ENCODE peak calls at places on chromosomes 11 and 22, in four cellular contexts. R is IMR-90, F is K562, K is HepG2. I is an unnamed sample.

GRCh38 chr11:69752890-69753289 is 22.3 kb downstream of the FGF4 start:
- DNase-seq in K (no peak), R (no peak), F (no peak), I (no peak)

GRCh38 chr11:130560000-130560852 is 111.8 kb downstream of the ADAMTS15 start:
- DNase-seq in K (no peak), F (no peak), R (no peak), I (no peak)

GRCh38 chr22:25841775-25842174 is 99.8 kb downstream of the MYO18B start:
- DNase-seq in R (no peak), K (no peak), F (no peak), I (no peak)

GRCh38 chr11:13769188-13769587 is 100.7 kb downstream of the FAR1 start:
- DNase-seq in R (no peak), K (peak), F (no peak), I (no peak)

GRCh38 chr22:38196791-38197429 is 4.9 kb upstream of the MAFF start:
- DNase-seq in F (peak), R (no peak), K (no peak), I (no peak)

GRCh38 chr11:11022126-11022730 is 164.4 kb upstream of the ZBED5 start:
- DNase-seq in F (peak), K (no peak), R (peak), I (no peak)

GRCh38 chr11:4544891-4545290 is at the start of gene OR52M1:
- DNase-seq in K (no peak), R (no peak), F (no peak), I (no peak)

GRCh38 chr11:11584446-11584810 is 37.4 kb downstream of the GALNT18 start:
- DNase-seq in R (peak), F (no peak), K (no peak), I (no peak)

GRCh38 chr11:32870676-32871075 is 21.9 kb upstream of the QSER1 start:
- DNase-seq in R (no peak), K (no peak), F (peak), I (no peak)

GRCh38 chr11:76172583-76172982 is 33.7 kb downstream of the WNT11 start:
- DNase-seq in K (no peak), R (no peak), F (no peak), I (no peak)

GRCh38 chr11:117818036-117818858 is 6.3 kb downstream of the FXYD2 start:
- DNase-seq in F (no peak), K (no peak), R (peak), I (no peak)

GRCh38 chr11:3341298-3341697 is 37.6 kb downstream of the ZNF195 start:
- DNase-seq in R (no peak), K (peak), F (peak), I (no peak)

GRCh38 chr11:84901986-84902385 is 725.2 kb downstream of the DLG2 start:
- DNase-seq in R (peak), K (no peak), F (no peak), I (no peak)

GRCh38 chr11:128580612-128581011 is 6.7 kb downstream of the ETS1 start:
- DNase-seq in K (no peak), R (no peak), F (no peak), I (no peak)

GRCh38 chr22:43262990-43263644 is 76.2 kb upstream of the TTLL12 start:
- DNase-seq in K (peak), R (no peak), F (peak), I (peak)

GRCh38 chr11:20337526-20338154 is 25.9 kb upstream of the HTATIP2 start:
- DNase-seq in F (peak), K (peak), R (peak), I (no peak)

GRCh38 chr22:26429458-26430238 is 588 bp downstream of the ASPHD2 start:
- DNase-seq in F (no peak), R (no peak), K (no peak), I (no peak)

GRCh38 chr11:1757861-1758610 is 5.7 kb downstream of the CTSD start:
- DNase-seq in K (no peak), F (no peak), R (no peak), I (no peak)

GRCh38 chr11:1224109-1224485 is 1.2 kb downstream of the MUC5B start:
- DNase-seq in K (no peak), R (no peak), F (no peak), I (no peak)

GRCh38 chr11:67437082-67437821 is at the start of gene PTPRCAP:
- DNase-seq in F (peak), K (no peak), R (no peak), I (no peak)

GRCh38 chr11:134882141-134882540 is 470.1 kb upstream of the B3GAT1 start:
- DNase-seq in F (no peak), K (no peak), R (no peak), I (no peak)

GRCh38 chr11:68357568-68357967 is 45.2 kb downstream of the LRP5 start:
- DNase-seq in F (no peak), R (no peak), K (no peak), I (no peak)

GRCh38 chr11:44776840-44777536 is 50.2 kb downstream of the TSPAN18 start:
- DNase-seq in K (no peak), R (no peak), F (no peak), I (no peak)

GRCh38 chr11:47591764-47592163 is 2.4 kb downstream of the C1QTNF4 start:
- DNase-seq in K (no peak), F (no peak), R (no peak), I (no peak)

GRCh38 chr11:78338138-78338537 is 79.5 kb downstream of the GAB2 start:
- DNase-seq in R (no peak), K (no peak), F (peak), I (no peak)

GRCh38 chr11:125971618-125972017 is 25.8 kb downstream of the VSIG10L2 start:
- DNase-seq in F (no peak), R (no peak), K (no peak), I (no peak)

GRCh38 chr11:129593098-129593497 is 217.4 kb downstream of the BARX2 start:
- DNase-seq in F (no peak), R (no peak), K (no peak), I (no peak)

GRCh38 chr22:41028841-41029240 is 63.6 kb upstream of the EP300 start:
- DNase-seq in K (peak), R (peak), F (no peak), I (no peak)

GRCh38 chr22:19460036-19460435 is 12.5 kb upstream of the C22orf39 start:
- DNase-seq in F (no peak), K (no peak), R (no peak), I (no peak)

GRCh38 chr11:119964136-119965025 is 173.5 kb downstream of the TRIM29 start:
- DNase-seq in K (no peak), R (no peak), F (no peak), I (no peak)

GRCh38 chr22:27139935-27140493 is 482.6 kb downstream of the MIAT start:
- DNase-seq in K (no peak), F (no peak), R (peak), I (no peak)

GRCh38 chr11:71437399-71437798 is 10.8 kb downstream of the DHCR7 start:
- DNase-seq in K (no peak), F (no peak), R (no peak), I (no peak)

GRCh38 chr11:20459865-20460264 is 72.3 kb downstream of the PRMT3 start:
- DNase-seq in F (peak), R (no peak), K (no peak), I (no peak)

GRCh38 chr22:42664976-42665831 is 16.0 kb upstream of the CYB5R3 start:
- DNase-seq in K (no peak), R (no peak), F (no peak), I (peak)

GRCh38 chr22:24118689-24119384 is 62.5 kb upstream of the SUSD2 start:
- DNase-seq in K (no peak), F (no peak), R (no peak), I (no peak)

GRCh38 chr22:24115247-24116207 is 65.8 kb upstream of the SUSD2 start:
- DNase-seq in F (no peak), R (no peak), K (no peak), I (no peak)

GRCh38 chr22:24120029-24120428 is 61.3 kb upstream of the SUSD2 start:
- DNase-seq in F (no peak), R (no peak), K (no peak), I (no peak)

GRCh38 chr22:24119476-24119875 is 61.8 kb upstream of the SUSD2 start:
- DNase-seq in R (no peak), K (no peak), F (no peak), I (no peak)

DNA sequence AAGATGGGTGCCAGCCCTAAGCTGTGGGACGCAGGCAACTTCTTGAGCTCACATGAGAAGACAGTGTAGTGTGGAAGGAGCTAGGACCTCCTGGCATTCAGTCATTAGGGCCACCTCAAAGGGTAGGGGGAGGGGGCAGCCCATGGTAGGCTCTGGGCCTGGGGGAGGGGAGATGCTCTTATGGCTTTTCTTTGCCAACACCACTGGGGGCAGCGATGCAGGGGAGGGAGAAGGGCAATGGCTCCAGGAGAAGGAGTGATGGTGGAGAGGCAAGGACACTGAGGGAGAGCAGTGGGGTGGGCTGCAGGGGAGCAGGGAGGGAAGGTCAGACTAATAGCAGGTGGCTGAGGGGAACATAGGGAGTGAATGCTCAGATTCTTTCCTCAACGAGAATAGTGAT is 63.3 kb upstream of the SUSD2 start:
- DNase-seq in F (no peak), R (no peak), K (no peak), I (no peak)
- TF ChIP-seq MXI1 in F (no peak), R (no peak), K (no peak), I (no peak)

DNA sequence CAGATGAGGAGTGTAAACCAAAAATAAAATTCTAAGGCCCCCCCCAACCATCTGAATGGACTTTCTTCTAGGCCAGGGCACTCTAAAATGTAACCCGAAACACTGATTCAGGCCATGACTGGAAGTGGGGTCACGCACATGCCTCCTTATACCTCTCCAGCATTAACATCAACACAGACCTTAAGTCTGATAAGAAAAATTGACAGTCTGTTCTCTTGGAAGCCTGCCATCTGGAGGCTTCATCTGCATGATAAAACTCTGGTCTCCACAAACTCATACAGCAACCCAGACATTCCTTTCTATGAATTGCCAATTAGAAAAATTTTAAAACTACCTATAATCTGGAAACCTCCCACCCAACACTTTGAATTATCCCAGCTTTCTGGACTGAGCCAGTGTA is 3.9 kb upstream of the SERGEF start:
- DNase-seq in F (peak), K (no peak), R (no peak), I (no peak)
- TF ChIP-seq CEBPB in F (no peak), K (no peak), R (no peak), I (no peak)

GRCh38 chr22:47300698-47301405 is 538.4 kb downstream of the TBC1D22A start:
- DNase-seq in K (no peak), R (no peak), F (no peak), I (no peak)
- TF ChIP-seq MXI1 in K (no peak), R (no peak), F (no peak), I (no peak)

GRCh38 chr11:79371152-79371551 is 69.7 kb downstream of the TENM4 start:
- DNase-seq in R (no peak), F (no peak), K (no peak), I (no peak)

GRCh38 chr11:79377399-79377798 is 63.4 kb downstream of the TENM4 start:
- DNase-seq in F (no peak), R (no peak), K (no peak), I (no peak)

GRCh38 chr11:79374707-79375106 is 66.1 kb downstream of the TENM4 start:
- DNase-seq in R (no peak), K (no peak), F (no peak), I (no peak)

GRCh38 chr11:79371724-79372123 is 69.1 kb downstream of the TENM4 start:
- DNase-seq in F (no peak), K (no peak), R (no peak), I (no peak)

GRCh38 chr11:79375818-79376550 is 64.8 kb downstream of the TENM4 start:
- DNase-seq in F (no peak), K (no peak), R (no peak), I (no peak)
- TF ChIP-seq CEBPB in F (no peak), K (no peak), R (no peak), I (no peak)

GRCh38 chr11:5865826-5866225 is 8.3 kb upstream of the OR52E8 start:
- DNase-seq in R (no peak), K (no peak), F (no peak), I (no peak)
- TF ChIP-seq MXI1 in R (no peak), K (no peak), F (no peak), I (no peak)

GRCh38 chr11:36030707-36031365 is 87.0 kb downstream of the LDLRAD3 start:
- DNase-seq in R (peak), F (no peak), K (no peak), I (no peak)
- TF ChIP-seq CEBPB in R (peak), F (no peak), K (no peak), I (no peak)

GRCh38 chr11:17240780-17241179 is 33.0 kb upstream of the PIK3C2A start:
- DNase-seq in K (no peak), F (no peak), R (no peak), I (no peak)
- TF ChIP-seq MXI1 in K (no peak), F (no peak), R (no peak), I (no peak)

DNA sequence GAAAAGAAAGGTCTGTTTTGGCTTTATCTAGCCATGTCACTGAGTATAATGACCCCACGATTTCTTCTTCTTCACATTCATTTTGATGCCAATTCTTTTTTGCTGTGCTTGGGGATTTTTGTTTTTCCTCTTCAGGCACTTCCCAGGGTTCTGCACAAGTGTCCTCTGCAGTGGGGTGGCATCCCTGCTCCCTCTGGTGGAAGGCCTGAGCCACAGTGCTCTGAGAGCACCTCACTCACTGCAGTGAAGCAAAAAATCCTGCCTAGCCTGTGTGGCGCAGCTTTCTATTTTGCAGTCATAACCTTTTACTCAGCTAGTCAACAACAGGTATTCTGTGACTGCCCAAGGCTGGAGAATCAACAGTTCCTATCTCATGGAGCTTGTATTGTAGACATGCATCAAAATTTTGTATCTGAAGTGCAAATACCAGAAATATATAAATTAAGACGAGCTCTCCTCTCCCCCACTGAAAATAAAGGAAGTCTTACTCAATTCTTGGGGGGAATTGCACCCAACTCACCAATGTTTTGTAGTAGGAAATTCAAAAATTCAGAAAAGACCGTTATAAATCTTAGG is 153.3 kb downstream of the NCAM1 start:
- DNase-seq in R (peak), K (peak), F (peak), I (no peak)
- TF ChIP-seq CEBPB in R (no peak), K (no peak), F (no peak), I (no peak)

GRCh38 chr11:73981051-73981805 is 1.4 kb downstream of the UCP2 start:
- DNase-seq in F (no peak), R (no peak), K (no peak), I (no peak)

GRCh38 chr11:73978576-73979086 is 4.0 kb downstream of the UCP2 start:
- DNase-seq in R (peak), F (no peak), K (no peak), I (no peak)

GRCh38 chr11:73982595-73982989 is at the start of gene UCP2:
- DNase-seq in F (peak), K (no peak), R (peak), I (no peak)

GRCh38 chr11:73977856-73978519 is 4.7 kb downstream of the UCP2 start:
- DNase-seq in F (no peak), K (no peak), R (no peak), I (no peak)

GRCh38 chr11:73980001-73980960 is 2.4 kb downstream of the UCP2 start:
- DNase-seq in K (peak), R (peak), F (peak), I (peak)
- TF ChIP-seq MXI1 in K (no peak), R (no peak), F (peak), I (peak)

GRCh38 chr11:92269021-92269420 is 44.4 kb downstream of the FAT3 start:
- DNase-seq in K (peak), F (no peak), R (peak), I (no peak)
- TF ChIP-seq CEBPB in K (no peak), F (no peak), R (no peak), I (no peak)

I was measured in GM12878.